ENCODE peak calls at places on chromosome 22, in five cellular contexts. One of them, this sample, is unnamed.

GRCh38 chr22:48535868-48536690 is 1291.6 kb downstream of the BRD1 start:
- DNase-seq in fibroblast of lung: no peak
- DNase-seq in DND-41: no peak
- DNase-seq in GM12878: no peak
- DNase-seq in PC-3: no peak
- DNase-seq in this sample: no peak

GRCh38 chr22:32354360-32355351 is 3.0 kb upstream of the RFPL3 start:
- DNase-seq in fibroblast of lung: peak; percentile 15
- DNase-seq in DND-41: no peak
- DNase-seq in GM12878: no peak
- DNase-seq in PC-3: peak; percentile 49
- DNase-seq in this sample: no peak

GRCh38 chr22:40334899-40335298 is 11.4 kb upstream of the ADSL start:
- DNase-seq in fibroblast of lung: no peak
- DNase-seq in DND-41: no peak
- DNase-seq in GM12878: no peak
- DNase-seq in PC-3: no peak
- DNase-seq in this sample: no peak

GRCh38 chr22:36510966-36511881 is 4.4 kb upstream of the FOXRED2 start:
- DNase-seq in fibroblast of lung: peak; percentile 58
- DNase-seq in DND-41: peak; percentile 43
- DNase-seq in GM12878: no peak
- DNase-seq in PC-3: peak; percentile 42
- DNase-seq in this sample: no peak

GRCh38 chr22:41589260-41589600 is 410 bp downstream of the PMM1 start:
- DNase-seq in fibroblast of lung: no peak
- DNase-seq in DND-41: peak; percentile 46
- DNase-seq in GM12878: no peak
- DNase-seq in PC-3: no peak
- DNase-seq in this sample: peak; percentile 21

GRCh38 chr22:50581031-50581949 is 1.4 kb downstream of the CHKB start:
- DNase-seq in fibroblast of lung: no peak
- DNase-seq in DND-41: no peak
- DNase-seq in GM12878: no peak
- DNase-seq in PC-3: no peak
- DNase-seq in this sample: no peak

GRCh38 chr22:21951931-21952465 is 650 bp downstream of the PPM1F start:
- DNase-seq in fibroblast of lung: peak; percentile 36
- DNase-seq in DND-41: no peak
- DNase-seq in GM12878: no peak
- DNase-seq in PC-3: peak; percentile 52
- DNase-seq in this sample: peak; percentile 15

GRCh38 chr22:37053310-37054077 is 2.0 kb downstream of the KCTD17 start:
- DNase-seq in fibroblast of lung: no peak
- DNase-seq in DND-41: no peak
- DNase-seq in GM12878: no peak
- DNase-seq in PC-3: no peak
- DNase-seq in this sample: no peak

GRCh38 chr22:31893460-31893859 is 50.9 kb upstream of the YWHAH start:
- DNase-seq in fibroblast of lung: no peak
- DNase-seq in DND-41: no peak
- DNase-seq in GM12878: no peak
- DNase-seq in PC-3: no peak
- DNase-seq in this sample: no peak

GRCh38 chr22:27203276-27203660 is 545.9 kb downstream of the MIAT start:
- DNase-seq in fibroblast of lung: no peak
- DNase-seq in DND-41: no peak
- DNase-seq in GM12878: no peak
- DNase-seq in PC-3: no peak
- DNase-seq in this sample: no peak

GRCh38 chr22:48088926-48089536 is 1326.6 kb downstream of the TBC1D22A start:
- DNase-seq in fibroblast of lung: no peak
- DNase-seq in DND-41: no peak
- DNase-seq in GM12878: no peak
- DNase-seq in PC-3: no peak
- DNase-seq in this sample: no peak

GRCh38 chr22:27881404-27881803 is 37.7 kb downstream of the PITPNB start:
- DNase-seq in fibroblast of lung: peak; percentile 83
- DNase-seq in DND-41: no peak
- DNase-seq in GM12878: no peak
- DNase-seq in PC-3: no peak
- DNase-seq in this sample: no peak

GRCh38 chr22:32829451-32829851 is 27.9 kb downstream of the TIMP3 start:
- DNase-seq in fibroblast of lung: no peak
- DNase-seq in DND-41: no peak
- DNase-seq in GM12878: no peak
- DNase-seq in PC-3: no peak
- DNase-seq in this sample: no peak

GRCh38 chr22:36562261-36562835 is 33.4 kb upstream of the EIF3D start:
- DNase-seq in fibroblast of lung: peak; percentile 18
- DNase-seq in DND-41: no peak
- DNase-seq in GM12878: no peak
- DNase-seq in PC-3: peak; percentile 59
- DNase-seq in this sample: no peak

GRCh38 chr22:31977939-31978338 is 33.6 kb downstream of the YWHAH start:
- DNase-seq in fibroblast of lung: no peak
- DNase-seq in DND-41: no peak
- DNase-seq in GM12878: no peak
- DNase-seq in PC-3: no peak
- DNase-seq in this sample: no peak

GRCh38 chr22:40922484-40923303 is 28.5 kb upstream of the RBX1 start:
- DNase-seq in fibroblast of lung: peak; percentile 81
- DNase-seq in DND-41: peak; percentile 17
- DNase-seq in GM12878: peak; percentile 47
- DNase-seq in PC-3: peak; percentile 76
- DNase-seq in this sample: peak; percentile 59

GRCh38 chr22:49789289-49790141 is 38.2 kb downstream of the BRD1 start:
- DNase-seq in fibroblast of lung: peak; percentile 53
- DNase-seq in DND-41: peak; percentile 20
- DNase-seq in GM12878: no peak
- DNase-seq in PC-3: no peak
- DNase-seq in this sample: no peak

GRCh38 chr22:37190262-37190780 is 2.3 kb upstream of the C1QTNF6 start:
- DNase-seq in fibroblast of lung: no peak
- DNase-seq in DND-41: no peak
- DNase-seq in GM12878: no peak
- DNase-seq in PC-3: peak; percentile 81
- DNase-seq in this sample: no peak

GRCh38 chr22:18104566-18104965 is 6.0 kb upstream of the TUBA8 start:
- DNase-seq in fibroblast of lung: peak; percentile 11
- DNase-seq in DND-41: no peak
- DNase-seq in GM12878: no peak
- DNase-seq in PC-3: no peak
- DNase-seq in this sample: no peak

GRCh38 chr22:26318975-26319374 is 110.1 kb upstream of the ASPHD2 start:
- DNase-seq in fibroblast of lung: no peak
- DNase-seq in DND-41: no peak
- DNase-seq in GM12878: no peak
- DNase-seq in PC-3: peak; percentile 32
- DNase-seq in this sample: no peak

GRCh38 chr22:22244337-22245250 is at the start of gene VPREB1:
- DNase-seq in fibroblast of lung: no peak
- DNase-seq in DND-41: peak; percentile 40
- DNase-seq in GM12878: no peak
- DNase-seq in PC-3: no peak
- DNase-seq in this sample: peak; percentile 45

GRCh38 chr22:41598081-41598480 is 8.4 kb upstream of the PMM1 start:
- DNase-seq in fibroblast of lung: peak; percentile 75
- DNase-seq in DND-41: no peak
- DNase-seq in GM12878: no peak
- DNase-seq in PC-3: peak; percentile 40
- DNase-seq in this sample: no peak

GRCh38 chr22:33917744-33918406 is 2.4 kb downstream of the LARGE1 start:
- DNase-seq in fibroblast of lung: peak; percentile 53
- DNase-seq in DND-41: no peak
- DNase-seq in GM12878: peak; percentile 37
- DNase-seq in PC-3: no peak
- DNase-seq in this sample: peak; percentile 75

GRCh38 chr22:41301085-41302015 is at the start of gene ZC3H7B:
- DNase-seq in fibroblast of lung: peak; percentile 80
- DNase-seq in DND-41: peak; percentile 89
- DNase-seq in GM12878: peak; percentile 28
- DNase-seq in PC-3: peak; percentile 77
- DNase-seq in this sample: peak; percentile 87

GRCh38 chr22:27879923-27880322 is 39.1 kb downstream of the PITPNB start:
- DNase-seq in fibroblast of lung: peak; percentile 51
- DNase-seq in DND-41: peak; percentile 19
- DNase-seq in GM12878: no peak
- DNase-seq in PC-3: peak; percentile 49
- DNase-seq in this sample: peak; percentile 39

GRCh38 chr22:36536717-36537116 is 7.8 kb upstream of the EIF3D start:
- DNase-seq in fibroblast of lung: no peak
- DNase-seq in DND-41: no peak
- DNase-seq in GM12878: no peak
- DNase-seq in PC-3: no peak
- DNase-seq in this sample: no peak

GRCh38 chr22:37043828-37044538 is 7.6 kb upstream of the KCTD17 start:
- DNase-seq in fibroblast of lung: peak; percentile 33
- DNase-seq in DND-41: peak; percentile 42
- DNase-seq in GM12878: no peak
- DNase-seq in PC-3: peak; percentile 66
- DNase-seq in this sample: peak; percentile 73

GRCh38 chr22:49734390-49734789 is 93.3 kb downstream of the BRD1 start:
- DNase-seq in fibroblast of lung: no peak
- DNase-seq in DND-41: no peak
- DNase-seq in GM12878: no peak
- DNase-seq in PC-3: no peak
- DNase-seq in this sample: no peak

DNA sequence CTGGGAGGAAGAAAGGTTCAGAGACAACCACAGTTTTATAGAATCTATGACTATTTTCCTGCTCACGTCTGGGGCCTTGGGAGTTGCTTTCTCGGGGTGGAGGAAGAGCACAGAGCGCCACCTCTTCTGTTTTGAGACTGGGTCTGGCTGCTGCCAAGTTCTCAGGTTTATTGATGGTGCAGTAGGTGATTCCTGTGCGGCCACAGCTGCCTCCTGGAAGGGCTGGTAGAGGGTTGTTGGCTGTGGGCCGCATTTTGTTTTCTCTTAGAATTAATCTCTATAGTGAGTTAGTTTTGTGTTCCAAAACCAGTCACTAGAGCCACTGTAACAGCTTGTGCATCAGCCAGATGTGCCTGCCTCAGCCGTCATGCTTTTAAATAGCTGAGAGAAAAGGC is 12.9 kb downstream of the TBC1D22A start:
- DNase-seq in fibroblast of lung: no peak
- DNase-seq in DND-41: no peak
- DNase-seq in GM12878: no peak
- DNase-seq in PC-3: no peak
- DNase-seq in this sample: no peak
- H3K9ac ChIP-seq in fibroblast of lung: no peak overlapping the region
- H3K9ac ChIP-seq in DND-41: no peak overlapping the region
- H3K9ac ChIP-seq in GM12878: peak overlapping the region; percentile 59
- H3K9ac ChIP-seq in PC-3: no peak overlapping the region
- H3K9ac ChIP-seq in this sample: no peak overlapping the region

GRCh38 chr22:45865561-45866397 is 111.2 kb downstream of the WNT7B start:
- DNase-seq in fibroblast of lung: no peak
- DNase-seq in DND-41: no peak
- DNase-seq in GM12878: no peak
- DNase-seq in PC-3: no peak
- DNase-seq in this sample: no peak
- H4K20me1 ChIP-seq in fibroblast of lung: no peaks in the 10 kb centered on the region
- H4K20me1 ChIP-seq in DND-41: peaks cover 14% of the 10 kb centered on the region
- H4K20me1 ChIP-seq in GM12878: no peaks in the 10 kb centered on the region
- H4K20me1 ChIP-seq in PC-3: no peaks in the 10 kb centered on the region
- H4K20me1 ChIP-seq in this sample: no peaks in the 10 kb centered on the region

DNA sequence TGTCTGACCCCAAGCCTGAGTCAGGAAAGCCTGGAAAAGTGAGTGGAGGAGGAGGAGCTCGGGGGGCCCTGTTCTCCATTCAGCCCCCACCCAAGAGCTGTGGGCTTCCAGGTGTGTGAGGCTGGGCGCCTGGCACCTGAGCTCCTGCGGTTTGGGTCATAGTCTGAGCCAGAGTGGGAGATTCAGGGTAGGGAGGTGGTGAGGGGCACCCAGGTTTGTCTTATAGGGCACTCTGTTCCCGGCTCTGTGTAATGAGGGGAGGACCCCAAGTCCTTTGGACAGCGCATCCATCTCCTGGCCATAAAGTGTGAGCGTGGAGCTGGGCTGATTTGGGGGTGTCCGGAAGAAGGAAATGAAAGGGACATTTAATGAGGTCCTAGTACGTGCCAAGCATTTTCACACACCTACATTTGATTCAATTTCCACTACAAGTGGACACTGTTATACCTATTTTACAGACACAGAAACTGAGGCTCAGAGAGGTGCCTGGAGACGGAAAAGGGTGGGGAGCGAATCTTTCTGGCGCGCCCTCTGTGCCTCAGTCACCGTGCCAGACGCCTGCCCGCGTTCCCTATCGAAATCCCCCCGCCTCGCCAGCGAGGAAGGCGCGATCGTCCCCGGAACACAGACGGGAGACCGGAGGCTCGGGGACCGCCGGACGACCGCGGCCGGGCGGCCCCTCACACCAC is 1.2 kb downstream of the NPTXR start:
- DNase-seq in fibroblast of lung: no peak
- DNase-seq in DND-41: no peak
- DNase-seq in GM12878: no peak
- DNase-seq in PC-3: no peak
- DNase-seq in this sample: no peak
- H3K4me3 ChIP-seq in fibroblast of lung: no peak overlapping the region
- H3K4me3 ChIP-seq in DND-41: no peak overlapping the region
- H3K4me3 ChIP-seq in GM12878: no peak overlapping the region
- H3K4me3 ChIP-seq in PC-3: peak overlapping the region; percentile 68
- H3K4me3 ChIP-seq in this sample: no peak overlapping the region

DNA sequence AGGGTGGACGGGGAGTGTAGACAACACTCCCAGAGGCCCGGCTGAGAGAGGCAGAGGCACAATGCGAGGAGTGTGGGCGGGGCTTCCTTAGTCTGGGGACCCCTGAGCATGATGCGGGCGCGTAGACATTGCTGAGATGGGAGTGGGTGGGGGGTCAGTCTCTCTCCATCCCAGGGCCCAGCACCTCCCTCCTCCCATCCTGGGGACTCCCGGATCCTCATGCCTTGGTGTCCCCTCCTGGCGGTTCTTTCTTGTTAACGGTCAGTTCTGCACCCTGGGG is 55.9 kb downstream of the RTL6 start:
- DNase-seq in fibroblast of lung: no peak
- DNase-seq in DND-41: no peak
- DNase-seq in GM12878: no peak
- DNase-seq in PC-3: no peak
- DNase-seq in this sample: no peak
- H3K9ac ChIP-seq in fibroblast of lung: no peak overlapping the region
- H3K9ac ChIP-seq in DND-41: no peak overlapping the region
- H3K9ac ChIP-seq in GM12878: no peak overlapping the region
- H3K9ac ChIP-seq in PC-3: no peak overlapping the region
- H3K9ac ChIP-seq in this sample: no peak overlapping the region

This sample was measured in MM.1S.